ENCODE peak calls at places on chromosomes 4 and X, in nine cellular contexts. N, Q, F, P, O, L, M, I and E are unnamed samples.

GRCh38 chrX:114611018-114611619 is 27.2 kb downstream of the HTR2C start:
- DNase-seq in N (no peak), Q (no peak), F (peak), P (no peak), O (no peak), L (peak), M (no peak), I (no peak), E (no peak)

GRCh38 chrX:23832750-23833149 is 49.8 kb downstream of the SAT1 start:
- DNase-seq in N (no peak), Q (no peak), F (no peak), P (no peak), O (no peak), L (no peak), M (no peak), I (no peak), E (no peak)

GRCh38 chr4:163548481-163549243 is 54.2 kb downstream of the TMA16 start:
- DNase-seq in N (no peak), Q (no peak), F (peak), P (no peak), O (no peak), L (peak), M (no peak), I (no peak), E (peak)

GRCh38 chrX:96837808-96838207 is 45.9 kb upstream of the RPA4 start:
- DNase-seq in N (no peak), Q (no peak), F (no peak), P (no peak), O (no peak), L (no peak), M (no peak), I (no peak), E (peak)

GRCh38 chr4:6245246-6246169 is 24.1 kb upstream of the WFS1 start:
- DNase-seq in N (peak), Q (no peak), F (no peak), P (no peak), O (peak), L (no peak), M (peak), I (no peak), E (no peak)

GRCh38 chr4:39950861-39951481 is 26.7 kb downstream of the PDS5A start:
- DNase-seq in N (no peak), Q (no peak), F (no peak), P (no peak), O (no peak), L (no peak), M (no peak), I (no peak), E (no peak)

GRCh38 chrX:65528705-65529340 is 5.8 kb downstream of the LAS1L start:
- DNase-seq in N (peak), Q (peak), F (peak), P (peak), O (peak), L (peak), M (peak), I (peak), E (peak)

GRCh38 chr4:150943831-150944230 is 71.3 kb downstream of the LRBA start:
- DNase-seq in N (no peak), Q (no peak), F (no peak), P (no peak), O (no peak), L (no peak), M (no peak), I (no peak), E (no peak)

GRCh38 chr4:73608677-73609594 is 11.3 kb downstream of the RASSF6 start:
- DNase-seq in N (no peak), Q (no peak), F (no peak), P (no peak), O (no peak), L (no peak), M (no peak), I (no peak), E (no peak)

GRCh38 chrX:9522756-9523155 is 57.9 kb downstream of the TBL1X start:
- DNase-seq in N (no peak), Q (no peak), F (no peak), P (no peak), O (no peak), L (no peak), M (no peak), I (no peak), E (no peak)

GRCh38 chrX:103215768-103216085 is 819 bp downstream of the BEX4 start:
- DNase-seq in N (peak), Q (peak), F (no peak), P (no peak), O (no peak), L (no peak), M (peak), I (no peak), E (no peak)

GRCh38 chrX:114134465-114134864 is 449.4 kb upstream of the HTR2C start:
- DNase-seq in N (no peak), Q (no peak), F (no peak), P (no peak), O (no peak), L (no peak), M (no peak), I (no peak), E (no peak)

GRCh38 chrX:44183329-44183728 is 160.1 kb downstream of the EFHC2 start:
- DNase-seq in N (no peak), Q (no peak), F (no peak), P (no peak), O (no peak), L (no peak), M (no peak), I (no peak), E (peak)

GRCh38 chrX:45619290-45619689 is 418.6 kb upstream of the DIPK2B start:
- DNase-seq in N (no peak), Q (no peak), F (no peak), P (no peak), O (no peak), L (peak), M (no peak), I (no peak), E (no peak)

GRCh38 chrX:48826876-48827653 is 752 bp downstream of the ERAS start:
- DNase-seq in N (no peak), Q (no peak), F (no peak), P (no peak), O (no peak), L (no peak), M (no peak), I (no peak), E (no peak)

GRCh38 chr4:8192748-8193738 is 6.0 kb upstream of the SH3TC1 start:
- DNase-seq in N (peak), Q (peak), F (no peak), P (no peak), O (peak), L (peak), M (no peak), I (no peak), E (no peak)

GRCh38 chr4:21447320-21448055 is 501.1 kb downstream of the KCNIP4 start:
- DNase-seq in N (no peak), Q (no peak), F (no peak), P (no peak), O (no peak), L (no peak), M (no peak), I (no peak), E (no peak)

GRCh38 chr4:118032691-118033090 is 1.6 kb upstream of the NDST3 start:
- DNase-seq in N (no peak), Q (no peak), F (no peak), P (no peak), O (peak), L (no peak), M (no peak), I (no peak), E (peak)

GRCh38 chr4:100391913-100392312 is 125.9 kb downstream of the EMCN start:
- DNase-seq in N (no peak), Q (no peak), F (no peak), P (no peak), O (no peak), L (peak), M (no peak), I (no peak), E (no peak)

GRCh38 chr4:100651499-100652165 is 133.8 kb upstream of the EMCN start:
- DNase-seq in N (no peak), Q (no peak), F (no peak), P (no peak), O (no peak), L (no peak), M (no peak), I (no peak), E (no peak)

GRCh38 chrX:125651426-125651825 is 331.8 kb downstream of the TEX13C start:
- DNase-seq in N (no peak), Q (no peak), F (no peak), P (no peak), O (no peak), L (peak), M (no peak), I (no peak), E (no peak)